ENCODE peak calls at places on chromosomes 6 and 20, in eight cellular contexts. One of them, this sample, is unnamed.

GRCh38 chr6:157169186-157169585 is 154.1 kb downstream of the TMEM242 start:
- DNase-seq in neural crest cell: no peak
- DNase-seq in MV-4-11: no peak
- DNase-seq in fibroblast of lung: no peak
- DNase-seq in ovary: no peak
- DNase-seq in T-helper 1 cell: no peak
- DNase-seq in iris pigment epithelial cell: no peak
- DNase-seq in DMS79 treated with DMSO at 0.1 percent for 48 hours: no peak
- DNase-seq in this sample: no peak

GRCh38 chr6:127154509-127154908 is 36.0 kb downstream of the RSPO3 start:
- DNase-seq in iris pigment epithelial cell: no peak
- DNase-seq in MV-4-11: no peak
- DNase-seq in fibroblast of lung: no peak
- DNase-seq in T-helper 1 cell: no peak
- DNase-seq in neural crest cell: no peak
- DNase-seq in ovary: no peak
- DNase-seq in DMS79 treated with DMSO at 0.1 percent for 48 hours: no peak
- DNase-seq in this sample: no peak

GRCh38 chr6:149221774-149222070 is 95.8 kb upstream of the TAB2 start:
- DNase-seq in fibroblast of lung: no peak
- DNase-seq in ovary: no peak
- DNase-seq in neural crest cell: no peak
- DNase-seq in MV-4-11: no peak
- DNase-seq in DMS79 treated with DMSO at 0.1 percent for 48 hours: no peak
- DNase-seq in T-helper 1 cell: no peak
- DNase-seq in iris pigment epithelial cell: peak
- DNase-seq in this sample: no peak

GRCh38 chr20:754904-755303 is 13.4 kb downstream of the SLC52A3 start:
- DNase-seq in MV-4-11: no peak
- DNase-seq in DMS79 treated with DMSO at 0.1 percent for 48 hours: no peak
- DNase-seq in fibroblast of lung: no peak
- DNase-seq in ovary: no peak
- DNase-seq in iris pigment epithelial cell: no peak
- DNase-seq in neural crest cell: no peak
- DNase-seq in T-helper 1 cell: no peak
- DNase-seq in this sample: no peak

GRCh38 chr20:16542477-16542876 is 30.8 kb downstream of the KIF16B start:
- DNase-seq in neural crest cell: no peak
- DNase-seq in MV-4-11: no peak
- DNase-seq in iris pigment epithelial cell: no peak
- DNase-seq in DMS79 treated with DMSO at 0.1 percent for 48 hours: no peak
- DNase-seq in ovary: no peak
- DNase-seq in fibroblast of lung: no peak
- DNase-seq in T-helper 1 cell: no peak
- DNase-seq in this sample: no peak

GRCh38 chr6:54802775-54803631 is 43.6 kb upstream of the FAM83B start:
- DNase-seq in DMS79 treated with DMSO at 0.1 percent for 48 hours: no peak
- DNase-seq in fibroblast of lung: peak
- DNase-seq in neural crest cell: no peak
- DNase-seq in ovary: no peak
- DNase-seq in T-helper 1 cell: no peak
- DNase-seq in MV-4-11: peak
- DNase-seq in iris pigment epithelial cell: peak
- DNase-seq in this sample: no peak

GRCh38 chr6:14661188-14661587 is 543.6 kb downstream of the CD83 start:
- DNase-seq in neural crest cell: no peak
- DNase-seq in T-helper 1 cell: peak
- DNase-seq in DMS79 treated with DMSO at 0.1 percent for 48 hours: no peak
- DNase-seq in MV-4-11: peak
- DNase-seq in fibroblast of lung: peak
- DNase-seq in ovary: no peak
- DNase-seq in iris pigment epithelial cell: peak
- DNase-seq in this sample: no peak

GRCh38 chr6:12504325-12504966 is 212.1 kb upstream of the PHACTR1 start:
- DNase-seq in T-helper 1 cell: no peak
- DNase-seq in iris pigment epithelial cell: peak
- DNase-seq in MV-4-11: no peak
- DNase-seq in DMS79 treated with DMSO at 0.1 percent for 48 hours: no peak
- DNase-seq in fibroblast of lung: no peak
- DNase-seq in neural crest cell: no peak
- DNase-seq in ovary: no peak
- DNase-seq in this sample: no peak

GRCh38 chr20:44203161-44203560 is 7.4 kb downstream of the OSER1 start:
- DNase-seq in MV-4-11: no peak
- DNase-seq in ovary: no peak
- DNase-seq in fibroblast of lung: peak
- DNase-seq in T-helper 1 cell: no peak
- DNase-seq in iris pigment epithelial cell: no peak
- DNase-seq in DMS79 treated with DMSO at 0.1 percent for 48 hours: no peak
- DNase-seq in neural crest cell: no peak
- DNase-seq in this sample: no peak

GRCh38 chr6:159013229-159013628 is 13.2 kb upstream of the RSPH3 start:
- DNase-seq in fibroblast of lung: peak
- DNase-seq in MV-4-11: peak
- DNase-seq in DMS79 treated with DMSO at 0.1 percent for 48 hours: no peak
- DNase-seq in neural crest cell: no peak
- DNase-seq in T-helper 1 cell: no peak
- DNase-seq in iris pigment epithelial cell: no peak
- DNase-seq in ovary: no peak
- DNase-seq in this sample: no peak

GRCh38 chr6:32484614-32484998 is 44.9 kb downstream of the HLA-DRA start:
- DNase-seq in MV-4-11: no peak
- DNase-seq in DMS79 treated with DMSO at 0.1 percent for 48 hours: no peak
- DNase-seq in ovary: no peak
- DNase-seq in T-helper 1 cell: no peak
- DNase-seq in iris pigment epithelial cell: no peak
- DNase-seq in neural crest cell: no peak
- DNase-seq in fibroblast of lung: no peak
- DNase-seq in this sample: no peak

GRCh38 chr6:45367999-45368398 is 9.7 kb downstream of the SUPT3H start:
- DNase-seq in T-helper 1 cell: no peak
- DNase-seq in iris pigment epithelial cell: no peak
- DNase-seq in ovary: no peak
- DNase-seq in fibroblast of lung: no peak
- DNase-seq in MV-4-11: no peak
- DNase-seq in neural crest cell: no peak
- DNase-seq in DMS79 treated with DMSO at 0.1 percent for 48 hours: no peak
- DNase-seq in this sample: no peak

GRCh38 chr6:12138377-12138776 is 126.3 kb downstream of the HIVEP1 start:
- DNase-seq in DMS79 treated with DMSO at 0.1 percent for 48 hours: no peak
- DNase-seq in MV-4-11: no peak
- DNase-seq in neural crest cell: no peak
- DNase-seq in T-helper 1 cell: peak
- DNase-seq in ovary: no peak
- DNase-seq in fibroblast of lung: no peak
- DNase-seq in iris pigment epithelial cell: no peak
- DNase-seq in this sample: no peak

GRCh38 chr6:15628499-15629131 is 34.2 kb downstream of the DTNBP1 start:
- DNase-seq in T-helper 1 cell: no peak
- DNase-seq in ovary: no peak
- DNase-seq in iris pigment epithelial cell: peak
- DNase-seq in MV-4-11: peak
- DNase-seq in neural crest cell: no peak
- DNase-seq in DMS79 treated with DMSO at 0.1 percent for 48 hours: no peak
- DNase-seq in fibroblast of lung: peak
- DNase-seq in this sample: no peak

GRCh38 chr6:110672122-110672521 is 143.1 kb downstream of the CDK19 start:
- DNase-seq in neural crest cell: no peak
- DNase-seq in fibroblast of lung: no peak
- DNase-seq in T-helper 1 cell: no peak
- DNase-seq in iris pigment epithelial cell: no peak
- DNase-seq in ovary: no peak
- DNase-seq in DMS79 treated with DMSO at 0.1 percent for 48 hours: no peak
- DNase-seq in MV-4-11: no peak
- DNase-seq in this sample: peak

GRCh38 chr6:161922631-161923119 is 648.8 kb upstream of the AGPAT4 start:
- DNase-seq in T-helper 1 cell: no peak
- DNase-seq in fibroblast of lung: peak
- DNase-seq in iris pigment epithelial cell: peak
- DNase-seq in MV-4-11: peak
- DNase-seq in DMS79 treated with DMSO at 0.1 percent for 48 hours: no peak
- DNase-seq in ovary: no peak
- DNase-seq in neural crest cell: peak
- DNase-seq in this sample: peak

GRCh38 chr20:47468290-47469050 is 33.2 kb upstream of the NCOA3 start:
- DNase-seq in fibroblast of lung: peak
- DNase-seq in T-helper 1 cell: no peak
- DNase-seq in iris pigment epithelial cell: no peak
- DNase-seq in MV-4-11: peak
- DNase-seq in neural crest cell: no peak
- DNase-seq in ovary: no peak
- DNase-seq in DMS79 treated with DMSO at 0.1 percent for 48 hours: no peak
- DNase-seq in this sample: no peak

This sample was measured in LNCaP clone FGC.